ENCODE peak calls at places on chromosomes 11 and 22, in seven cellular contexts. X is transverse colon; H is AG20443; E is GM19239; Z is activated CD8-positive, alpha-beta memory T cell treated with anti-CD3 and anti-CD28 coated beads, Interleukin-2, amount 50 U/mL, for 48 hours; W is AG09319; U is lower leg skin. S is an unnamed sample.

GRCh38 chr11:109845437-109845836 is 247.8 kb upstream of the ZC3H12C start:
- DNase-seq in H (peak), X (no peak), Z (no peak), W (peak), U (no peak), E (no peak), S (no peak)

GRCh38 chr11:65434057-65434666 is 11.6 kb downstream of the NEAT1 start:
- DNase-seq in U (no peak), X (peak), H (no peak), E (no peak), Z (peak), W (no peak), S (peak)

GRCh38 chr11:94402355-94402754 is 1.1 kb upstream of the GPR83 start:
- DNase-seq in Z (no peak), X (no peak), U (no peak), W (no peak), E (no peak), H (no peak), S (no peak)

GRCh38 chr22:28562324-28562723 is 117.3 kb downstream of the TTC28 start:
- DNase-seq in Z (no peak), E (no peak), X (no peak), H (no peak), W (no peak), U (no peak), S (no peak)

GRCh38 chr22:39805117-39805516 is 88.4 kb downstream of the ENTHD1 start:
- DNase-seq in Z (no peak), E (no peak), X (no peak), W (no peak), H (no peak), U (no peak), S (no peak)

GRCh38 chr11:6410695-6411430 is 8.0 kb downstream of the APBB1 start:
- DNase-seq in X (no peak), Z (no peak), U (no peak), H (no peak), E (no peak), W (no peak), S (no peak)

GRCh38 chr11:122673706-122674105 is 18.2 kb downstream of the UBASH3B start:
- DNase-seq in W (no peak), E (no peak), U (no peak), Z (no peak), H (no peak), X (no peak), S (no peak)

GRCh38 chr11:19989191-19989590 is 171.1 kb downstream of the DBX1 start:
- DNase-seq in U (no peak), X (no peak), W (no peak), E (no peak), H (no peak), Z (no peak), S (no peak)

GRCh38 chr11:35969089-35970046 is 25.5 kb downstream of the LDLRAD3 start:
- DNase-seq in X (peak), U (no peak), H (no peak), E (no peak), W (no peak), Z (no peak), S (peak)

GRCh38 chr22:26884921-26885320 is 227.5 kb downstream of the MIAT start:
- DNase-seq in W (no peak), E (no peak), U (no peak), X (no peak), Z (no peak), H (no peak), S (no peak)

GRCh38 chr11:32259641-32260081 is 168.8 kb downstream of the RCN1 start:
- DNase-seq in Z (no peak), H (no peak), U (no peak), X (peak), E (no peak), W (no peak), S (peak)

GRCh38 chr11:35247428-35247827 is 108.5 kb downstream of the CD44 start:
- DNase-seq in E (no peak), X (peak), H (no peak), W (no peak), U (no peak), Z (no peak), S (peak)

GRCh38 chr22:41512421-41513194 is 31.7 kb downstream of the POLR3H start:
- DNase-seq in X (no peak), H (peak), W (peak), Z (no peak), U (no peak), E (no peak), S (no peak)

GRCh38 chr11:95337175-95337957 is 106.4 kb upstream of the SESN3 start:
- DNase-seq in U (no peak), X (peak), W (peak), H (peak), Z (peak), E (peak), S (peak)

GRCh38 chr11:57403176-57404147 is 13.0 kb upstream of the PRG2 start:
- DNase-seq in X (no peak), U (no peak), H (no peak), W (no peak), E (no peak), Z (no peak), S (no peak)

GRCh38 chr11:131592152-131592551 is 221.7 kb downstream of the NTM start:
- DNase-seq in X (no peak), H (no peak), E (no peak), U (no peak), W (no peak), Z (no peak), S (no peak)

GRCh38 chr11:17528181-17528691 is 16.0 kb downstream of the USH1C start:
- DNase-seq in U (no peak), X (peak), H (peak), E (peak), Z (peak), W (no peak), S (peak)

GRCh38 chr11:69459848-69460539 is 21.5 kb upstream of the LINC01488 start:
- DNase-seq in Z (no peak), U (no peak), X (no peak), E (no peak), W (no peak), H (no peak), S (peak)

GRCh38 chr11:95569207-95569606 is 220.4 kb downstream of the FAM76B start:
- DNase-seq in E (no peak), H (no peak), X (no peak), W (no peak), U (no peak), Z (no peak), S (no peak)

GRCh38 chr11:116217006-116217405 is 555.8 kb downstream of the BUD13 start:
- DNase-seq in Z (peak), H (peak), E (no peak), X (peak), U (no peak), W (no peak), S (peak)

GRCh38 chr11:83427943-83428342 is 141.8 kb upstream of the CCDC90B start:
- DNase-seq in U (no peak), X (no peak), E (no peak), W (no peak), H (no peak), Z (no peak), S (no peak)

GRCh38 chr22:23137905-23138520 is 3.8 kb downstream of the RSPH14 start:
- DNase-seq in W (no peak), U (no peak), Z (peak), E (peak), X (peak), H (no peak), S (peak)

GRCh38 chr11:79421820-79422219 is 19.0 kb downstream of the TENM4 start:
- DNase-seq in U (no peak), Z (no peak), H (no peak), X (no peak), W (no peak), E (no peak), S (no peak)

GRCh38 chr11:112694813-112695212 is 266.4 kb upstream of the NCAM1 start:
- DNase-seq in X (no peak), W (no peak), E (no peak), Z (no peak), H (no peak), U (no peak), S (no peak)

GRCh38 chr11:65880844-65881421 is 1.3 kb downstream of the CTSW start:
- DNase-seq in H (no peak), W (no peak), U (no peak), Z (no peak), X (no peak), E (no peak), S (no peak)

GRCh38 chr22:29816980-29817379 is 21.1 kb downstream of the ASCC2 start:
- DNase-seq in X (no peak), U (no peak), H (peak), Z (no peak), W (no peak), E (no peak), S (no peak)

GRCh38 chr11:61092908-61093763 is 9.2 kb upstream of the CD5 start:
- DNase-seq in W (no peak), E (no peak), H (no peak), X (no peak), U (no peak), Z (peak), S (no peak)

GRCh38 chr11:46342237-46342636 is 5.0 kb upstream of the DGKZ start:
- DNase-seq in E (no peak), Z (peak), U (no peak), X (no peak), W (no peak), H (no peak), S (no peak)

GRCh38 chr11:111384494-111384893 is 5.4 kb upstream of the POU2AF1 start:
- DNase-seq in E (no peak), H (no peak), W (no peak), X (no peak), U (no peak), Z (no peak), S (no peak)

S was measured in small intestine.